ENCODE peak calls at places on chromosome 4, in four cellular contexts. C is endodermal cell, H is stomach, P is spleen. E is an unnamed sample. For H3K9me3, the result is how much of the 10 kb centered on the place peaks cover.

GRCh38 chr4:76364763-76365162 is 56.2 kb downstream of the CCDC158 start:
- DNase-seq in C (no peak), P (no peak), H (no peak), E (no peak)

GRCh38 chr4:145808021-145808650 is 128.2 kb downstream of the C4orf51 start:
- DNase-seq in C (peak), P (no peak), H (no peak), E (peak)

GRCh38 chr4:89898304-89898716 is 3.7 kb downstream of the MMRN1 start:
- DNase-seq in P (no peak), C (peak), H (peak), E (no peak)

GRCh38 chr4:16259531-16260246 is 33.4 kb upstream of the TAPT1 start:
- DNase-seq in C (no peak), H (no peak), P (no peak), E (no peak)

GRCh38 chr4:126898815-126899214 is 733.9 kb upstream of the INTU start:
- DNase-seq in C (no peak), H (no peak), P (no peak), E (no peak)

GRCh38 chr4:4843651-4844291 is 15.7 kb upstream of the MSX1 start:
- DNase-seq in C (no peak), P (no peak), H (no peak), E (no peak)

GRCh38 chr4:165440415-165440882 is 61.6 kb downstream of the CPE start:
- DNase-seq in C (peak), H (no peak), P (no peak), E (peak)

GRCh38 chr4:17322514-17322913 is 189.4 kb downstream of the QDPR start:
- DNase-seq in H (no peak), P (no peak), C (no peak), E (no peak)

GRCh38 chr4:80142396-80143304 is 54.7 kb upstream of the PRDM8 start:
- DNase-seq in C (no peak), H (no peak), P (no peak), E (no peak)

GRCh38 chr4:965766-966134 is 7.6 kb downstream of the DGKQ start:
- DNase-seq in H (no peak), P (peak), C (no peak), E (no peak)

GRCh38 chr4:170723171-170723570 is 633.4 kb upstream of the AADAT start:
- DNase-seq in C (no peak), P (no peak), H (no peak), E (no peak)

GRCh38 chr4:94390804-94391410 is 48.3 kb upstream of the HPGDS start:
- DNase-seq in H (no peak), C (no peak), P (no peak), E (no peak)

GRCh38 chr4:137543650-137544049 is 11.4 kb upstream of the PCDH18 start:
- DNase-seq in C (no peak), P (no peak), H (no peak), E (no peak)

GRCh38 chr4:98283219-98284199 is 22.3 kb downstream of the RAP1GDS1 start:
- DNase-seq in C (no peak), H (no peak), P (no peak), E (no peak)

GRCh38 chr4:186727977-186728519 is 4.4 kb upstream of the FAT1 start:
- DNase-seq in P (no peak), H (no peak), C (peak), E (no peak)

GRCh38 chr4:10783351-10783750 is 98.8 kb upstream of the CLNK start:
- DNase-seq in H (no peak), P (no peak), C (no peak), E (peak)

GRCh38 chr4:90845777-90846176 is 718.6 kb downstream of the CCSER1 start:
- DNase-seq in C (no peak), H (no peak), P (no peak), E (no peak)

GRCh38 chr4:48120132-48120531 is 13.9 kb downstream of the TXK start:
- DNase-seq in H (no peak), C (no peak), P (no peak), E (no peak)

GRCh38 chr4:143773998-143774898 is 73.8 kb upstream of the FREM3 start:
- DNase-seq in C (peak), P (no peak), H (peak), E (peak)

GRCh38 chr4:30839583-30840520 is 119.7 kb downstream of the PCDH7 start:
- DNase-seq in H (no peak), P (no peak), C (no peak), E (peak)

GRCh38 chr4:142727152-142727551 is 118.9 kb downstream of the INPP4B start:
- DNase-seq in P (no peak), C (no peak), H (no peak), E (no peak)

GRCh38 chr4:12126476-12126875 is 697.8 kb upstream of the HS3ST1 start:
- DNase-seq in H (no peak), P (no peak), C (no peak), E (no peak)
- H3K9me3 ChIP-seq in H (under half), P (under half), C (under half), E (under half)

GRCh38 chr4:7581477-7581876 is 146.7 kb upstream of the PSAPL1 start:
- DNase-seq in C (peak), H (no peak), P (no peak), E (no peak)
- H3K9me3 ChIP-seq in C (under half), H (under half), P (under half), E (under half)

GRCh38 chr4:2868840-2869487 is 25.3 kb downstream of the ADD1 start:
- DNase-seq in P (no peak), H (no peak), C (no peak), E (no peak)
- H3K9me3 ChIP-seq in P (under half), H (under half), C (under half), E (under half)

GRCh38 chr4:60913026-60913425 is 287.1 kb upstream of the ADGRL3 start:
- DNase-seq in C (no peak), H (no peak), P (no peak), E (no peak)
- H3K9me3 ChIP-seq in C (under half), H (under half), P (under half), E (under half)